ENCODE peak calls at places on chromosomes 6 and 20, in seven cellular contexts. B, W, K, O, A, E and R are unnamed samples.
A peak's percentile ranks its signal among the peaks of the same experiment; 100 is the strongest.

GRCh38 chr20:31446084-31446819 is 5.8 kb downstream of the DEFB123 start:
- DNase-seq in A (no peak), O (no peak), K (no peak), E (no peak), W (no peak), B (no peak), R (no peak)

GRCh38 chr6:19478992-19479391 is 358.2 kb upstream of the ID4 start:
- DNase-seq in O (no peak), K (no peak), B (no peak), A (no peak), W (no peak), E (no peak), R (no peak)

GRCh38 chr20:44736170-44737021 is 9.3 kb upstream of the KCNK15 start:
- DNase-seq in O (peak; percentile 79), A (peak; percentile 88), E (peak; percentile 63), B (no peak), K (peak; percentile 66), W (peak; percentile 74), R (peak; percentile 66)

GRCh38 chr6:35017461-35018183 is 123.5 kb downstream of the TCP11 start:
- DNase-seq in O (peak; percentile 54), W (no peak), E (peak; percentile 72), A (no peak), B (no peak), K (peak; percentile 40), R (no peak)

GRCh38 chr6:118739976-118740771 is 88.8 kb upstream of the CEP85L start:
- DNase-seq in K (no peak), E (no peak), O (no peak), W (no peak), A (no peak), B (no peak), R (no peak)

GRCh38 chr6:167676000-167676665 is 150.6 kb upstream of the AFDN start:
- DNase-seq in B (no peak), A (no peak), O (peak; percentile 66), K (no peak), E (no peak), W (no peak), R (no peak)

GRCh38 chr6:163309491-163310026 is 105.0 kb upstream of the QKI start:
- DNase-seq in O (no peak), W (no peak), E (no peak), A (no peak), K (no peak), B (no peak), R (no peak)

GRCh38 chr6:85569323-85569722 is 24.3 kb downstream of the SNX14 start:
- DNase-seq in O (no peak), A (no peak), K (no peak), E (no peak), B (no peak), W (no peak), R (no peak)

GRCh38 chr6:111956098-111956497 is 82.8 kb upstream of the FYN start:
- DNase-seq in K (no peak), W (no peak), A (no peak), E (no peak), O (no peak), B (no peak), R (no peak)

GRCh38 chr6:29488874-29489273 is 1.1 kb upstream of the MAS1L start:
- DNase-seq in B (no peak), A (no peak), O (no peak), W (no peak), E (no peak), K (no peak), R (no peak)

GRCh38 chr6:10384719-10385511 is 30.0 kb downstream of the TFAP2A start:
- DNase-seq in E (no peak), K (no peak), W (no peak), O (no peak), B (no peak), A (no peak), R (no peak)

GRCh38 chr6:37283786-37284185 is 25.8 kb upstream of the TMEM217 start:
- DNase-seq in K (no peak), B (no peak), O (peak; percentile 59), W (no peak), E (peak; percentile 92), A (no peak), R (no peak)

GRCh38 chr20:10430000-10430466 is 4.0 kb downstream of the MKKS start:
- DNase-seq in O (no peak), W (no peak), E (no peak), B (no peak), K (no peak), A (no peak), R (no peak)

GRCh38 chr6:108862479-108863191 is 14.4 kb downstream of the ARMC2 start:
- DNase-seq in B (no peak), O (peak; percentile 54), E (no peak), K (no peak), A (no peak), W (peak; percentile 33), R (no peak)

GRCh38 chr6:25504661-25505060 is 147.4 kb upstream of the SCGN start:
- DNase-seq in E (no peak), B (no peak), K (no peak), O (no peak), W (no peak), A (no peak), R (no peak)

GRCh38 chr20:325889-326644 is 715 bp downstream of the SOX12 start:
- DNase-seq in A (peak; percentile 84), E (peak; percentile 78), O (peak; percentile 68), W (peak; percentile 48), B (peak; percentile 72), K (peak; percentile 55), R (peak; percentile 80)

GRCh38 chr6:161301338-161301737 is 27.5 kb upstream of the AGPAT4 start:
- DNase-seq in E (no peak), O (no peak), B (no peak), W (no peak), A (no peak), K (peak; percentile 43), R (no peak)

GRCh38 chr6:52536424-52536916 is 40.4 kb downstream of the TRAM2 start:
- DNase-seq in K (no peak), B (no peak), A (peak; percentile 87), O (no peak), W (no peak), E (no peak), R (no peak)

GRCh38 chr6:47376930-47377329 is 67.2 kb upstream of the TNFRSF21 start:
- DNase-seq in K (no peak), A (no peak), E (no peak), O (no peak), W (no peak), B (no peak), R (peak; percentile 86)

GRCh38 chr6:156866181-156866862 is 89.1 kb downstream of the ARID1B start:
- DNase-seq in B (no peak), O (peak; percentile 32), A (peak; percentile 38), E (no peak), K (no peak), W (peak; percentile 34), R (no peak)

GRCh38 chr20:34579191-34579661 is 20.7 kb downstream of the MAP1LC3A start:
- DNase-seq in W (no peak), O (peak; percentile 51), E (peak; percentile 82), B (no peak), A (no peak), K (no peak), R (peak; percentile 42)

GRCh38 chr6:13304101-13304500 is 24.2 kb downstream of the TBC1D7 start:
- DNase-seq in K (peak; percentile 22), A (no peak), B (no peak), E (no peak), W (no peak), O (no peak), R (no peak)

GRCh38 chr20:50311308-50312001 is 120.8 kb downstream of the CEBPB start:
- DNase-seq in A (no peak), K (no peak), W (no peak), E (no peak), O (no peak), B (no peak), R (no peak)
- H3K27ac ChIP-seq in A (no peak overlapping the region), K (no peak overlapping the region), W (no peak overlapping the region), E (no peak overlapping the region), O (peak overlapping the region; percentile 94), B (peak overlapping the region; percentile 96), R (no peak overlapping the region)

DNA sequence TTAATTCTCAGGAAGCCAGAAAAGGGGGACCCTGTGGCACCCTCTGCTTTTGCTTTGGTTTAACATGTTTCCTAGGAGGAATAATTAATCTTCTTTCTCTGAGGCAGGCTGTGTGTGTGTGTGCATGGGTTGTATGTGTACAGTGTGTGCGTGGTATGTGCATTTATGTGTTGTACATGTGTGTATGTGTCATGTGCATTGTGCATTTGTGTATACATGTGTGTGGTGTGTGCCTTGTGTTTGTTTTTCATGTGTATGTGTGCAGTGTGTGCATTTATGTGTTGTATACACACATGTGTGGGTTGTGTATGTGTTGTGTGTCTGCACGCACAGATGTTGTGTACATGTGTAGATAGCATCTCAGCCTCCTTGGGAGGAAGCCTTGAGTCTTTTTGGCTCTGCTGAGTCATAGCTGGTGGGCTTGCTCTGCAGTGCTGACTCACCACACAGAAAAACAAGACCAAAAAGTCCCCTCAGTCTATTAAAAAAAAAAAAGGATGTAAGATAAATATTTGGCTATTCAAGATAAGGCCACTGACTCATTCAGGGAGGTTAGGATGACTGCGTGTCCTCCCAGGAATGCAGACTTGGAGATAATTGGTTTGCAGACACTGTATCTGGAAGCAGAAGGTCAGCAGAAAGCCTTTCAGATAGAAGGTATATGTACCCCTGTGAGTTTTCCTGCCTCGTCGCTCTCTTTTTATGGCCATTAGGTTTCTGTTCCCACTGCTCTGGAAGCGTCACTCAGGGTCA is 58.6 kb downstream of the SYNJ2 start:
- DNase-seq in W (peak; percentile 89), A (no peak), E (peak; percentile 38), K (no peak), B (no peak), O (no peak), R (no peak)
- H3K36me3 ChIP-seq in W (peaks cover 20% of the 10 kb centered on the region), A (no peaks in the 10 kb centered on the region), E (no peaks in the 10 kb centered on the region), K (no peaks in the 10 kb centered on the region), B (no peaks in the 10 kb centered on the region), O (no peaks in the 10 kb centered on the region), R (peaks cover 9% of the 10 kb centered on the region)

DNA sequence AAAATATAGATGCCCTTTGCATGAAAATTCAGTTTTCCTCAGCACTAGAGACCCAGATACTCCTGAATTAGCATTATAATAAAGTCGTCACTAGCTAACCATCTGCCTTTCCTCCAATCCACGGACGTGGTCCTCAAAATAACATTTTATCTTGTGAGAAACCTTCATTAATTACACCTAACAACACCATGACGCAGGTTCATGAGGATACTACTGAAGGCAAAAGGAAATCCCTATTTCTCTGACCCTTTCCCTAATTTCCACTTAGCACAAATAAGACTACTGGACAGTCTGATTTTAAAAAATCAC is 1.3 kb upstream of the PNISR start:
- DNase-seq in K (no peak), O (no peak), B (no peak), W (no peak), E (no peak), A (no peak), R (no peak)
- H3K4me3 ChIP-seq in K (peak overlapping the region; percentile 67), O (peak overlapping the region; percentile 72), B (peak overlapping the region; percentile 92), W (peak overlapping the region; percentile 79), E (peak overlapping the region; percentile 96), A (peak overlapping the region; percentile 80), R (peak overlapping the region; percentile 99)

DNA sequence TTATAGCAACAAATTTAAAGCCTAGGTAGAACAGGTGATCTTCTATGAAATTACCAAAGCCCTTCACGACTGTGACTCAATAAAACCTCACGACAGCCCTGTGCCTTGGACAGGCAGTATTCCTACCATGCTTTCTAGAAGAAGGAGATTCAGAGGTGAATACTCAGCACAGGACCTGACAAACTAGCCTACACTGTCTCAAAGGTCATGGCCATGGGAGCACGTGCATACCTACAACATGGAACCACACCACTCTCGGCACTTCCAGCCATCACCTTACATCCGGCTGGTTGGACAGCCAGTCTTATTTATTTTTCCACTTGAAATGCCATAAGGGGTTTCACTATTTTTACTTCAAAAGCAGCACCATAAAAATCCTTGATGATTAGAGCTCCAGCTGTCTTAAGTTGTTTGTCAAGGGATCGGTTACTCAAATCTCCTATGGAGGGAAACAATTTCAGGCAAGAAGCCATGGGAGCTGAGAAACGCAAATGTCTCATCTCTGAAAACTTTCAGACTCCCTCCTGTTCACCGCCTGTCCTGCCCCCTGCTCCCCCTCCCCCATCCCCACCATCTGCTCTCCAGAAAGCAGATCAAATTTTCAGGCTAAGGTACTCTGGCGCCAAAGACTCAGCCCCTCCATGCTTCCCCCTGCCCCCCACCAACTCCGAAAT is 4.2 kb upstream of the NNAT start:
- DNase-seq in B (no peak), E (no peak), W (no peak), O (no peak), K (no peak), A (no peak), R (peak; percentile 82)
- H3K27ac ChIP-seq in B (no peak overlapping the region), E (peak overlapping the region; percentile 100), W (no peak overlapping the region), O (peak overlapping the region; percentile 82), K (no peak overlapping the region), A (no peak overlapping the region), R (peak overlapping the region; percentile 87)